ENCODE peak calls at places on chromosomes 7 and 10, in ten cellular contexts. S is Calu3; M is brain microvascular endothelial cell; C is HEK293T; Z is Caco-2; O is AG10803; R is GM03348; J is activated T-helper 1 cell treated with Interleukin-2 at 50 U/mL for 16 hours; B is activated gamma-delta T cell treated with anti-CD3 and anti-CD28 coated beads, Interleukin-2, amount 50 U/mL, for 16 hours; T is stimulated activated CD8-positive, alpha-beta memory T cell treated with anti-CD3 and anti-CD28 coated beads, Interleukin-2, amount 100 ng/mL, for 1 hour. E is an unnamed sample.

GRCh38 chr10:97314677-97315076 is 4.4 kb upstream of the FRAT1 start:
- DNase-seq in Z (no peak), S (no peak), O (no peak), M (no peak), R (no peak), J (no peak), T (no peak), B (no peak), C (no peak), E (no peak)

GRCh38 chr10:122194251-122194650 is 76.8 kb upstream of the BTBD16 start:
- DNase-seq in C (no peak), J (no peak), O (no peak), Z (no peak), B (no peak), R (no peak), T (no peak), S (no peak), M (no peak), E (no peak)

GRCh38 chr7:5441840-5442513 is 18.3 kb upstream of the TNRC18 start:
- DNase-seq in B (no peak), M (no peak), C (no peak), O (no peak), S (no peak), J (no peak), T (no peak), Z (no peak), R (no peak), E (no peak)

GRCh38 chr10:69334258-69335062 is 56.2 kb downstream of the HK1 start:
- DNase-seq in B (no peak), O (no peak), M (no peak), C (no peak), T (no peak), S (no peak), J (no peak), Z (no peak), R (no peak), E (no peak)

GRCh38 chr7:1858435-1859265 is 188.6 kb downstream of the ELFN1 start:
- DNase-seq in B (no peak), M (no peak), O (no peak), R (no peak), J (no peak), S (no peak), C (no peak), T (no peak), Z (no peak), E (no peak)

GRCh38 chr10:70772627-70773026 is 12.6 kb downstream of the TBATA start:
- DNase-seq in C (no peak), T (no peak), M (no peak), J (no peak), S (no peak), O (no peak), R (no peak), Z (no peak), B (no peak), E (no peak)

GRCh38 chr10:58511765-58512469 is 755 bp upstream of the BICC1 start:
- DNase-seq in B (no peak), M (no peak), Z (peak; percentile 51), S (no peak), C (no peak), T (no peak), O (peak; percentile 25), J (no peak), R (peak; percentile 29), E (no peak)

GRCh38 chr10:51804861-51805260 is 105.5 kb upstream of the CSTF2T start:
- DNase-seq in S (no peak), J (no peak), Z (no peak), B (no peak), R (peak; percentile 22), C (no peak), O (peak; percentile 52), M (peak; percentile 38), T (no peak), E (no peak)

GRCh38 chr10:102649770-102650654 is 5.7 kb downstream of the TRIM8 start:
- DNase-seq in Z (no peak), J (no peak), T (no peak), R (no peak), O (no peak), B (no peak), S (no peak), C (no peak), M (no peak), E (no peak)

GRCh38 chr7:37212051-37212450 is 236.6 kb downstream of the ELMO1 start:
- DNase-seq in O (no peak), C (no peak), T (no peak), R (no peak), Z (no peak), M (no peak), J (no peak), B (no peak), S (no peak), E (no peak)

GRCh38 chr10:19421664-19422063 is 373.1 kb downstream of the MALRD1 start:
- DNase-seq in R (no peak), C (no peak), M (no peak), B (no peak), T (no peak), J (no peak), S (no peak), Z (no peak), O (no peak), E (no peak)

GRCh38 chr10:115659616-115660015 is 566.5 kb downstream of the ATRNL1 start:
- DNase-seq in C (no peak), M (peak; percentile 70), R (no peak), B (no peak), Z (no peak), S (no peak), O (no peak), T (no peak), J (no peak), E (no peak)

GRCh38 chr10:103458720-103459119 is at the start of gene CALHM1:
- DNase-seq in R (no peak), S (no peak), T (no peak), B (no peak), C (no peak), J (no peak), Z (peak; percentile 59), O (no peak), M (no peak), E (peak; percentile 83)

GRCh38 chr7:157938211-157938610 is 601.4 kb downstream of the DNAJB6 start:
- DNase-seq in R (no peak), T (no peak), B (no peak), S (no peak), C (no peak), Z (no peak), J (no peak), O (no peak), M (no peak), E (no peak)

GRCh38 chr7:91043181-91043580 is 221.1 kb upstream of the FZD1 start:
- DNase-seq in S (no peak), R (no peak), J (no peak), C (no peak), O (no peak), M (no peak), T (no peak), B (no peak), Z (no peak), E (no peak)

GRCh38 chr10:11678074-11678793 is 63.9 kb upstream of the ECHDC3 start:
- DNase-seq in Z (no peak), O (peak; percentile 86), R (peak; percentile 57), T (no peak), B (no peak), S (no peak), C (no peak), M (peak; percentile 25), J (no peak), E (peak; percentile 42)

GRCh38 chr7:36280840-36281812 is 108.5 kb upstream of the ANLN start:
- DNase-seq in Z (no peak), M (peak; percentile 88), C (no peak), T (no peak), J (no peak), B (no peak), O (peak; percentile 76), S (peak; percentile 86), R (peak; percentile 90), E (no peak)

GRCh38 chr7:151469281-151469680 is 29.3 kb upstream of the CRYGN start:
- DNase-seq in C (no peak), T (no peak), R (no peak), M (no peak), B (no peak), S (no peak), O (no peak), J (no peak), Z (no peak), E (no peak)

GRCh38 chr7:127239814-127240213 is 12.9 kb downstream of the GRM8 start:
- DNase-seq in Z (peak; percentile 14), C (no peak), M (no peak), B (no peak), O (no peak), R (no peak), S (no peak), T (no peak), J (no peak), E (no peak)

GRCh38 chr7:111030358-111030735 is 60.6 kb upstream of the LRRN3 start:
- DNase-seq in M (no peak), O (peak; percentile 15), Z (no peak), C (no peak), S (no peak), R (no peak), T (no peak), B (no peak), J (no peak), E (no peak)

GRCh38 chr7:68862736-68863135 is 735.5 kb upstream of the AUTS2 start:
- DNase-seq in R (no peak), T (no peak), M (no peak), B (no peak), Z (no peak), J (no peak), C (no peak), O (no peak), S (no peak), E (no peak)

GRCh38 chr7:47714669-47715607 is 133.0 kb upstream of the TNS3 start:
- DNase-seq in R (no peak), J (no peak), Z (no peak), M (no peak), T (no peak), B (no peak), C (no peak), S (no peak), O (no peak), E (peak; percentile 42)

GRCh38 chr10:20185116-20185515 is 368.9 kb downstream of the PLXDC2 start:
- DNase-seq in Z (peak; percentile 60), S (no peak), J (no peak), R (no peak), B (no peak), T (no peak), O (no peak), M (peak; percentile 1), C (no peak), E (no peak)

GRCh38 chr7:54878339-54878738 is 119.3 kb upstream of the SEC61G start:
- DNase-seq in Z (no peak), R (no peak), C (no peak), B (no peak), T (no peak), J (no peak), S (no peak), M (no peak), O (no peak), E (no peak)

GRCh38 chr10:129096340-129096984 is 370.6 kb upstream of the MGMT start:
- DNase-seq in C (no peak), O (peak; percentile 48), R (no peak), J (no peak), T (no peak), B (no peak), S (no peak), M (peak; percentile 93), Z (no peak), E (no peak)

GRCh38 chr10:1507436-1507835 is 229.9 kb downstream of the ADARB2 start:
- DNase-seq in R (no peak), O (no peak), T (no peak), J (no peak), C (no peak), B (no peak), S (no peak), Z (no peak), M (no peak), E (no peak)

GRCh38 chr7:155327590-155328320 is 30.1 kb downstream of the INSIG1 start:
- DNase-seq in O (no peak), S (no peak), Z (no peak), C (no peak), T (no peak), B (no peak), J (no peak), R (no peak), M (no peak), E (no peak)

GRCh38 chr10:28906011-28906411 is 228.7 kb downstream of the BAMBI start:
- DNase-seq in B (no peak), C (no peak), T (no peak), O (no peak), R (no peak), M (no peak), J (no peak), S (peak; percentile 66), Z (peak; percentile 69), E (no peak)

E was measured in GM12892.